ENCODE peak calls at places on chromosome 11, in nine cellular contexts. One of them, this sample, is unnamed.

GRCh38 chr11:72037554-72038311 is 39.0 kb downstream of the IL18BP start:
- DNase-seq in HCT116: no peak
- DNase-seq in A673: no peak
- DNase-seq in brain microvascular endothelial cell: no peak
- DNase-seq in uterus: no peak
- DNase-seq in foreskin keratinocyte: no peak
- DNase-seq in dorsolateral prefrontal cortex: no peak
- DNase-seq in cardiac muscle cell: no peak
- DNase-seq in upper lobe of right lung: no peak
- DNase-seq in this sample: no peak

GRCh38 chr11:108754901-108755625 is 90.2 kb downstream of the DDX10 start:
- DNase-seq in A673: peak
- DNase-seq in brain microvascular endothelial cell: no peak
- DNase-seq in uterus: peak
- DNase-seq in upper lobe of right lung: no peak
- DNase-seq in cardiac muscle cell: no peak
- DNase-seq in foreskin keratinocyte: no peak
- DNase-seq in dorsolateral prefrontal cortex: no peak
- DNase-seq in HCT116: no peak
- DNase-seq in this sample: no peak

GRCh38 chr11:133656100-133656635 is 123.9 kb upstream of the OPCML start:
- DNase-seq in foreskin keratinocyte: no peak
- DNase-seq in A673: no peak
- DNase-seq in upper lobe of right lung: no peak
- DNase-seq in brain microvascular endothelial cell: no peak
- DNase-seq in HCT116: no peak
- DNase-seq in dorsolateral prefrontal cortex: no peak
- DNase-seq in cardiac muscle cell: no peak
- DNase-seq in uterus: no peak
- DNase-seq in this sample: no peak

GRCh38 chr11:15981292-15981691 is 375.1 kb downstream of the SOX6 start:
- DNase-seq in uterus: no peak
- DNase-seq in upper lobe of right lung: no peak
- DNase-seq in cardiac muscle cell: no peak
- DNase-seq in foreskin keratinocyte: no peak
- DNase-seq in A673: no peak
- DNase-seq in brain microvascular endothelial cell: no peak
- DNase-seq in HCT116: no peak
- DNase-seq in dorsolateral prefrontal cortex: no peak
- DNase-seq in this sample: no peak

GRCh38 chr11:9076046-9076445 is 15.4 kb downstream of the SCUBE2 start:
- DNase-seq in foreskin keratinocyte: no peak
- DNase-seq in A673: no peak
- DNase-seq in uterus: no peak
- DNase-seq in dorsolateral prefrontal cortex: no peak
- DNase-seq in brain microvascular endothelial cell: no peak
- DNase-seq in cardiac muscle cell: no peak
- DNase-seq in HCT116: no peak
- DNase-seq in upper lobe of right lung: no peak
- DNase-seq in this sample: no peak

GRCh38 chr11:72430743-72431570 is 3.4 kb downstream of the CLPB start:
- DNase-seq in foreskin keratinocyte: no peak
- DNase-seq in A673: peak
- DNase-seq in brain microvascular endothelial cell: peak
- DNase-seq in upper lobe of right lung: no peak
- DNase-seq in uterus: no peak
- DNase-seq in dorsolateral prefrontal cortex: peak
- DNase-seq in cardiac muscle cell: peak
- DNase-seq in HCT116: no peak
- DNase-seq in this sample: no peak

GRCh38 chr11:33790088-33790487 is 15.8 kb upstream of the FBXO3 start:
- DNase-seq in foreskin keratinocyte: no peak
- DNase-seq in HCT116: no peak
- DNase-seq in A673: no peak
- DNase-seq in brain microvascular endothelial cell: no peak
- DNase-seq in uterus: no peak
- DNase-seq in upper lobe of right lung: no peak
- DNase-seq in cardiac muscle cell: no peak
- DNase-seq in dorsolateral prefrontal cortex: no peak
- DNase-seq in this sample: no peak

GRCh38 chr11:87290304-87290922 is 252.7 kb downstream of the TMEM135 start:
- DNase-seq in foreskin keratinocyte: no peak
- DNase-seq in upper lobe of right lung: no peak
- DNase-seq in brain microvascular endothelial cell: peak
- DNase-seq in uterus: no peak
- DNase-seq in cardiac muscle cell: peak
- DNase-seq in dorsolateral prefrontal cortex: no peak
- DNase-seq in A673: peak
- DNase-seq in HCT116: peak
- DNase-seq in this sample: no peak

GRCh38 chr11:83572521-83572920 is 286.4 kb upstream of the CCDC90B start:
- DNase-seq in uterus: no peak
- DNase-seq in A673: no peak
- DNase-seq in HCT116: no peak
- DNase-seq in brain microvascular endothelial cell: no peak
- DNase-seq in cardiac muscle cell: no peak
- DNase-seq in dorsolateral prefrontal cortex: no peak
- DNase-seq in foreskin keratinocyte: no peak
- DNase-seq in upper lobe of right lung: no peak
- DNase-seq in this sample: no peak

GRCh38 chr11:21411597-21411996 is 742.2 kb downstream of the NELL1 start:
- DNase-seq in brain microvascular endothelial cell: no peak
- DNase-seq in HCT116: no peak
- DNase-seq in foreskin keratinocyte: peak
- DNase-seq in cardiac muscle cell: no peak
- DNase-seq in dorsolateral prefrontal cortex: no peak
- DNase-seq in A673: no peak
- DNase-seq in uterus: no peak
- DNase-seq in upper lobe of right lung: no peak
- DNase-seq in this sample: no peak

GRCh38 chr11:131248588-131248987 is 121.8 kb upstream of the NTM start:
- DNase-seq in upper lobe of right lung: no peak
- DNase-seq in foreskin keratinocyte: no peak
- DNase-seq in dorsolateral prefrontal cortex: no peak
- DNase-seq in cardiac muscle cell: no peak
- DNase-seq in A673: no peak
- DNase-seq in HCT116: no peak
- DNase-seq in brain microvascular endothelial cell: no peak
- DNase-seq in uterus: no peak
- DNase-seq in this sample: no peak

GRCh38 chr11:73178092-73178539 is 36.0 kb upstream of the FCHSD2 start:
- DNase-seq in upper lobe of right lung: peak
- DNase-seq in HCT116: peak
- DNase-seq in dorsolateral prefrontal cortex: peak
- DNase-seq in brain microvascular endothelial cell: peak
- DNase-seq in foreskin keratinocyte: peak
- DNase-seq in A673: peak
- DNase-seq in cardiac muscle cell: peak
- DNase-seq in uterus: peak
- DNase-seq in this sample: no peak

GRCh38 chr11:44149651-44150050 is 54.2 kb downstream of the EXT2 start:
- DNase-seq in brain microvascular endothelial cell: peak
- DNase-seq in cardiac muscle cell: no peak
- DNase-seq in uterus: no peak
- DNase-seq in upper lobe of right lung: no peak
- DNase-seq in foreskin keratinocyte: no peak
- DNase-seq in HCT116: no peak
- DNase-seq in dorsolateral prefrontal cortex: no peak
- DNase-seq in A673: no peak
- DNase-seq in this sample: no peak

DNA sequence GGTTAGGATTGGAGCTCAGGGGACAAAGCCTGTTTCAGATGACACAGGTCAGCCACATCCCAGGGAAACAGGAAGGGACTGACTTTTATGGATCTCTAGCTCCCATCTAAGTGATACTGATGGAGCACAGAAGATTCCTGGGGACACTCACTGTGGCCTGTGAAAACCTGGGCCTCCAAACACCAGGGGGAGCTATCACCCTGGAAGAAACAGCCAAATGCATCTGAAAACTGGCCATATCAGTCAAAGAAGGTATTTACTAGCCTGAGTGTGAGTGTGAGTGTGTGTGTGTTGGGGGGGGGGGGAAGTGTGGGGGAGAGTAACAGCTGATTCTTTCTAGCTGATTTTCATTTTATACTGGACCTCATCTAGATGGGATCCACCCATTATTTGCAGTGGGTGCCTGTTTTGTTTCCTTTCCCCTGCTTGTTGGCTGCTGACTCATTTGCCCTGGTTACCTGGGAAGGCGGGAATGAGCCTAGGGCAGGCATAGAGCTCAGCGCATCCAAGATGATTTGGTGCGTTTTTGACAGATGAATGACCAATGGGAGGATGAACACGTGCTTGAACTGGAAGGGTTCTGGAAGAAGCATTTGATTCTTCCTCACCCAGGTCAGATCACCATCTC is 284.0 kb downstream of the KIRREL3 start:
- DNase-seq in A673: peak
- DNase-seq in HCT116: peak
- DNase-seq in foreskin keratinocyte: no peak
- DNase-seq in cardiac muscle cell: peak
- DNase-seq in brain microvascular endothelial cell: peak
- DNase-seq in upper lobe of right lung: no peak
- DNase-seq in dorsolateral prefrontal cortex: peak
- DNase-seq in uterus: no peak
- DNase-seq in this sample: no peak
- TF ChIP-seq CTCF in A673: peak
- TF ChIP-seq CTCF in HCT116: peak
- TF ChIP-seq CTCF in foreskin keratinocyte: peak
- TF ChIP-seq CTCF in cardiac muscle cell: peak
- TF ChIP-seq CTCF in brain microvascular endothelial cell: peak
- TF ChIP-seq CTCF in upper lobe of right lung: peak
- TF ChIP-seq CTCF in dorsolateral prefrontal cortex: peak
- TF ChIP-seq CTCF in uterus: peak
- TF ChIP-seq CTCF in this sample: peak

DNA sequence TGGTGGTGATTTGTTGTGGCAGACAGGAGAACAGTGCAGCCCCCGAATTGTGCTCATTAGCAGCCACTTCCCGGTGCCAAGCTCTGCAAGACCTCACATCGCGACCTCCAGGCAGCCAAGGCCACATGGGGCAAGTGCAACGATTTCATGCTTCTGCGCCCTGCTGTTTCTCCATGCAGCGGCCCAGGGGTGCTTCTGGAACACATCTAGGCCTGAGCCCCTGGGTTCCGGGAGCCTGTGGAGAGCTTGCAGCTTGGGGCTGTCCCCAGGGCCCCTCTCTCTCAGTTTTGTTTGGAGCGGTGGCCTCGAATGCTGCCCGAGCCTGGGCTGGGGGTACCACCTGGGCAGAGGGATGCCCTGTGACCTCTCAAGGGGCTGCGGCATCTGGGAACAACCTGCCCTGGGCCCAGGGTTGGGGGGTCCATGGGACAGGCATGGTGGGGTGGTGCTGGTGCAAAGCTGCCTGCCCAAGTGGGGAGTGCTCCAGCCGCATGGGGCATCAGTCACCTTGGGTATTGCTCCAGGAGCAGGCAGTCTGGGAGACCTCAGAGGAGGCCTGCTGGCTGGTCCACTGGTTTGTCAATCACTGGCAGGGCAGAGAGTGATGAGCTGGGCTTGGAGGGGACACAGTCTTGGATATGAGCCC is 51.8 kb downstream of the TPCN2 start:
- DNase-seq in A673: no peak
- DNase-seq in foreskin keratinocyte: no peak
- DNase-seq in cardiac muscle cell: no peak
- DNase-seq in dorsolateral prefrontal cortex: no peak
- DNase-seq in brain microvascular endothelial cell: no peak
- DNase-seq in upper lobe of right lung: no peak
- DNase-seq in HCT116: no peak
- DNase-seq in uterus: no peak
- DNase-seq in this sample: no peak
- TF ChIP-seq CTCF in A673: no peak
- TF ChIP-seq CTCF in foreskin keratinocyte: no peak
- TF ChIP-seq CTCF in cardiac muscle cell: no peak
- TF ChIP-seq CTCF in dorsolateral prefrontal cortex: no peak
- TF ChIP-seq CTCF in brain microvascular endothelial cell: no peak
- TF ChIP-seq CTCF in upper lobe of right lung: no peak
- TF ChIP-seq CTCF in HCT116: no peak
- TF ChIP-seq CTCF in uterus: no peak
- TF ChIP-seq CTCF in this sample: no peak

GRCh38 chr11:117629146-117629545 is 167.9 kb downstream of the DSCAML1 start:
- DNase-seq in upper lobe of right lung: peak
- DNase-seq in brain microvascular endothelial cell: no peak
- DNase-seq in uterus: no peak
- DNase-seq in HCT116: no peak
- DNase-seq in dorsolateral prefrontal cortex: no peak
- DNase-seq in A673: no peak
- DNase-seq in cardiac muscle cell: no peak
- DNase-seq in foreskin keratinocyte: no peak
- DNase-seq in this sample: no peak

GRCh38 chr11:117631336-117632090 is 165.5 kb downstream of the DSCAML1 start:
- DNase-seq in dorsolateral prefrontal cortex: no peak
- DNase-seq in cardiac muscle cell: no peak
- DNase-seq in foreskin keratinocyte: no peak
- DNase-seq in brain microvascular endothelial cell: no peak
- DNase-seq in uterus: no peak
- DNase-seq in upper lobe of right lung: no peak
- DNase-seq in A673: no peak
- DNase-seq in HCT116: no peak
- DNase-seq in this sample: no peak

GRCh38 chr11:117627259-117627658 is 169.8 kb downstream of the DSCAML1 start:
- DNase-seq in A673: no peak
- DNase-seq in brain microvascular endothelial cell: no peak
- DNase-seq in cardiac muscle cell: no peak
- DNase-seq in foreskin keratinocyte: no peak
- DNase-seq in dorsolateral prefrontal cortex: peak
- DNase-seq in upper lobe of right lung: peak
- DNase-seq in HCT116: no peak
- DNase-seq in uterus: no peak
- DNase-seq in this sample: no peak

GRCh38 chr11:117633186-117633585 is 163.8 kb downstream of the DSCAML1 start:
- DNase-seq in uterus: no peak
- DNase-seq in upper lobe of right lung: peak
- DNase-seq in dorsolateral prefrontal cortex: no peak
- DNase-seq in foreskin keratinocyte: no peak
- DNase-seq in HCT116: no peak
- DNase-seq in cardiac muscle cell: peak
- DNase-seq in brain microvascular endothelial cell: no peak
- DNase-seq in A673: no peak
- DNase-seq in this sample: no peak

GRCh38 chr11:117629891-117630538 is 167.0 kb downstream of the DSCAML1 start:
- DNase-seq in upper lobe of right lung: peak
- DNase-seq in foreskin keratinocyte: no peak
- DNase-seq in cardiac muscle cell: no peak
- DNase-seq in uterus: no peak
- DNase-seq in brain microvascular endothelial cell: no peak
- DNase-seq in A673: no peak
- DNase-seq in dorsolateral prefrontal cortex: no peak
- DNase-seq in HCT116: no peak
- DNase-seq in this sample: no peak
- TF ChIP-seq CTCF in upper lobe of right lung: no peak
- TF ChIP-seq CTCF in foreskin keratinocyte: no peak
- TF ChIP-seq CTCF in cardiac muscle cell: no peak
- TF ChIP-seq CTCF in uterus: no peak
- TF ChIP-seq CTCF in brain microvascular endothelial cell: no peak
- TF ChIP-seq CTCF in A673: no peak
- TF ChIP-seq CTCF in dorsolateral prefrontal cortex: no peak
- TF ChIP-seq CTCF in HCT116: no peak
- TF ChIP-seq CTCF in this sample: no peak

DNA sequence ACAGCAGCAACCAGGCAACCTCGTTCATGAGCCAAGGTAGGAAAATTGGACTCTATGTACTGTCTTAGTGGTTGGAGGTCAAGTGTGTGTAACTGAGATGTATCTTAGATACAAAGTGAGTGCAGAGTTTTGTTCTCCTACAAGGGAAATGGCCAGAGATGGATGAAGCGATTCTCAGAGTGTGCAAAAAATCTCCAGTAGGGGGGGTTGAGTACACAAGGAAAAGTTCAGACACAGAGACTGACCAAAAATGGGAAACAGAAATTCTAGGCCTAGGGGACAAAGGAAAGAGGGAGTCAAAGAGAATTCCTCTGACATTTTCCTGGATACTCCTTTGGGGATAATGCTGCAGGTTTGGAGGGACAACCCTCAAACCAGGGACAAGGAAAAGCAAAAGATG is 38.2 kb upstream of the OR5AK2 start:
- DNase-seq in cardiac muscle cell: no peak
- DNase-seq in foreskin keratinocyte: no peak
- DNase-seq in dorsolateral prefrontal cortex: no peak
- DNase-seq in brain microvascular endothelial cell: no peak
- DNase-seq in upper lobe of right lung: no peak
- DNase-seq in uterus: no peak
- DNase-seq in HCT116: no peak
- DNase-seq in A673: no peak
- DNase-seq in this sample: no peak
- TF ChIP-seq CTCF in cardiac muscle cell: no peak
- TF ChIP-seq CTCF in foreskin keratinocyte: no peak
- TF ChIP-seq CTCF in dorsolateral prefrontal cortex: no peak
- TF ChIP-seq CTCF in brain microvascular endothelial cell: no peak
- TF ChIP-seq CTCF in upper lobe of right lung: no peak
- TF ChIP-seq CTCF in uterus: no peak
- TF ChIP-seq CTCF in HCT116: no peak
- TF ChIP-seq CTCF in A673: no peak
- TF ChIP-seq CTCF in this sample: peak

This sample was measured in chondrocyte.